ENCODE peak calls at places on chromosomes 5 and 9, in five cellular contexts. A is EL, G is A673, J is MCF 10A, O is brain pericyte. B is an unnamed sample.
A peak's percentile ranks its signal among the peaks of the same experiment; 100 is the strongest.

GRCh38 chr9:93890436-93890935 is 64.7 kb downstream of the BARX1 start:
- DNase-seq in A (no peak), G (no peak), J (no peak), O (no peak), B (no peak)

GRCh38 chr9:112348257-112348992 is 15.0 kb upstream of the PTBP3 start:
- DNase-seq in A (peak; percentile 78), G (peak; percentile 94), J (peak; percentile 47), O (no peak), B (no peak)

GRCh38 chr5:95821110-95822021 is 1.2 kb downstream of the GLRX start:
- DNase-seq in A (no peak), G (no peak), J (no peak), O (no peak), B (no peak)

GRCh38 chr9:82961504-82962125 is 101.3 kb downstream of the RASEF start:
- DNase-seq in A (peak; percentile 75), G (peak; percentile 80), J (peak; percentile 90), O (peak; percentile 45), B (peak; percentile 91)

GRCh38 chr9:13705356-13705755 is 425.9 kb upstream of the MPDZ start:
- DNase-seq in A (peak; percentile 46), G (no peak), J (no peak), O (no peak), B (no peak)

GRCh38 chr9:33080534-33080933 is 4.1 kb upstream of the SMU1 start:
- DNase-seq in A (no peak), G (no peak), J (peak; percentile 81), O (no peak), B (no peak)

GRCh38 chr5:159100022-159100927 is 559 bp upstream of the EBF1 start:
- DNase-seq in A (peak; percentile 95), G (peak; percentile 91), J (peak; percentile 97), O (peak; percentile 91), B (no peak)

GRCh38 chr5:58360794-58361193 is 99.1 kb downstream of the PLK2 start:
- DNase-seq in A (no peak), G (no peak), J (no peak), O (no peak), B (no peak)

GRCh38 chr9:133824802-133825186 is 86.6 kb upstream of the SARDH start:
- DNase-seq in A (no peak), G (no peak), J (no peak), O (no peak), B (no peak)

GRCh38 chr5:154873791-154874331 is 15.4 kb downstream of the CNOT8 start:
- DNase-seq in A (no peak), G (no peak), J (no peak), O (no peak), B (no peak)

GRCh38 chr9:129320575-129321311 is 142.7 kb upstream of the IER5L start:
- DNase-seq in A (peak; percentile 82), G (peak; percentile 92), J (peak; percentile 32), O (peak; percentile 46), B (no peak)

GRCh38 chr5:114010362-114010761 is 351.5 kb upstream of the KCNN2 start:
- DNase-seq in A (peak; percentile 26), G (no peak), J (peak; percentile 31), O (no peak), B (no peak)

GRCh38 chr5:172274951-172275753 is 8.4 kb downstream of the UBTD2 start:
- DNase-seq in A (peak; percentile 21), G (peak; percentile 52), J (peak; percentile 74), O (no peak), B (no peak)

GRCh38 chr5:76690704-76691469 is 25.0 kb upstream of the F2R start:
- DNase-seq in A (peak; percentile 72), G (no peak), J (no peak), O (no peak), B (no peak)

GRCh38 chr9:21110708-21111576 is 30.7 kb downstream of the IFNW1 start:
- DNase-seq in A (peak; percentile 70), G (peak; percentile 74), J (peak; percentile 63), O (peak; percentile 29), B (peak; percentile 45)

GRCh38 chr9:469672-470040 is 255.0 kb downstream of the DOCK8 start:
- DNase-seq in A (no peak), G (no peak), J (no peak), O (peak; percentile 3), B (peak; percentile 16)

GRCh38 chr9:109002141-109002540 is 11.2 kb downstream of the CTNNAL1 start:
- DNase-seq in A (no peak), G (no peak), J (no peak), O (no peak), B (no peak)

GRCh38 chr5:115457985-115458384 is 86.6 kb downstream of the FEM1C start:
- DNase-seq in A (no peak), G (peak; percentile 12), J (no peak), O (no peak), B (no peak)

GRCh38 chr5:68315679-68316271 is 100.2 kb downstream of the PIK3R1 start:
- DNase-seq in A (no peak), G (no peak), J (no peak), O (no peak), B (no peak)

GRCh38 chr5:55569513-55569865 is 34.7 kb upstream of the PLPP1 start:
- DNase-seq in A (no peak), G (no peak), J (no peak), O (no peak), B (no peak)

GRCh38 chr9:1947438-1947837 is 67.7 kb upstream of the SMARCA2 start:
- DNase-seq in A (no peak), G (no peak), J (no peak), O (no peak), B (no peak)

GRCh38 chr9:36282275-36282674 is 24.0 kb upstream of the GNE start:
- DNase-seq in A (no peak), G (no peak), J (no peak), O (no peak), B (no peak)

GRCh38 chr9:71910602-71911060 is 362 bp downstream of the ABHD17B start:
- DNase-seq in A (no peak), G (no peak), J (no peak), O (no peak), B (no peak)

GRCh38 chr9:35615981-35616680 is 2.1 kb downstream of the CD72 start:
- DNase-seq in A (no peak), G (no peak), J (no peak), O (no peak), B (no peak)

GRCh38 chr5:115392611-115393010 is 96.2 kb upstream of the CCDC112 start:
- DNase-seq in A (peak; percentile 58), G (no peak), J (no peak), O (no peak), B (no peak)

GRCh38 chr5:124706729-124707361 is 39.6 kb downstream of the ZNF608 start:
- DNase-seq in A (no peak), G (peak; percentile 4), J (no peak), O (peak; percentile 55), B (no peak)

GRCh38 chr5:72649449-72649848 is 142.2 kb upstream of the ZNF366 start:
- DNase-seq in A (peak; percentile 55), G (no peak), J (peak; percentile 69), O (no peak), B (no peak)

GRCh38 chr9:34027845-34028574 is 20.7 kb downstream of the UBAP2 start:
- DNase-seq in A (no peak), G (no peak), J (no peak), O (no peak), B (no peak)

GRCh38 chr5:36897616-36898015 is 21.0 kb downstream of the NIPBL start:
- DNase-seq in A (peak; percentile 26), G (no peak), J (no peak), O (no peak), B (no peak)

GRCh38 chr9:89172398-89172797 is 6.2 kb downstream of the SHC3 start:
- DNase-seq in A (no peak), G (no peak), J (no peak), O (no peak), B (no peak)

GRCh38 chr5:149161026-149161687 is 19.9 kb downstream of the ABLIM3 start:
- DNase-seq in A (no peak), G (no peak), J (no peak), O (no peak), B (no peak)

GRCh38 chr5:144002866-144003265 is 167.6 kb downstream of the YIPF5 start:
- DNase-seq in A (no peak), G (no peak), J (no peak), O (no peak), B (no peak)

GRCh38 chr5:128579669-128580068 is 41.6 kb upstream of the FBN2 start:
- DNase-seq in A (peak; percentile 66), G (no peak), J (no peak), O (no peak), B (no peak)

GRCh38 chr9:124392254-124392653 is 23.0 kb downstream of the PSMB7 start:
- DNase-seq in A (no peak), G (peak; percentile 63), J (peak; percentile 64), O (no peak), B (no peak)

GRCh38 chr5:19564036-19564435 is 424.0 kb downstream of the CDH18 start:
- DNase-seq in A (no peak), G (no peak), J (no peak), O (no peak), B (no peak)

B was measured in iPS DF 6.9.